ENCODE peak calls at places on chromosomes 6 and 20, in four cellular contexts. One of them, this sample, is unnamed.

GRCh38 chr6:77298298-77298697 is 165.0 kb downstream of the HTR1B start:
- DNase-seq in AG08395: no peak
- DNase-seq in activated CD4-positive, alpha-beta memory T cell treated with anti-CD3 and anti-CD28 coated beads, Interleukin-2, amount 10 ng/mL, durations not matched to agents 7 days and 5 days: no peak
- DNase-seq in SW 1271: no peak
- DNase-seq in this sample: no peak

GRCh38 chr20:33811763-33812672 is 870 bp downstream of the CHMP4B start:
- DNase-seq in SW 1271: peak
- DNase-seq in AG08395: peak
- DNase-seq in activated CD4-positive, alpha-beta memory T cell treated with anti-CD3 and anti-CD28 coated beads, Interleukin-2, amount 10 ng/mL, durations not matched to agents 7 days and 5 days: peak
- DNase-seq in this sample: peak

GRCh38 chr6:158854214-158855101 is 35.3 kb upstream of the EZR start:
- DNase-seq in AG08395: no peak
- DNase-seq in SW 1271: no peak
- DNase-seq in activated CD4-positive, alpha-beta memory T cell treated with anti-CD3 and anti-CD28 coated beads, Interleukin-2, amount 10 ng/mL, durations not matched to agents 7 days and 5 days: no peak
- DNase-seq in this sample: no peak

GRCh38 chr20:36473164-36473563 is 68.2 kb upstream of the MYL9 start:
- DNase-seq in AG08395: no peak
- DNase-seq in activated CD4-positive, alpha-beta memory T cell treated with anti-CD3 and anti-CD28 coated beads, Interleukin-2, amount 10 ng/mL, durations not matched to agents 7 days and 5 days: no peak
- DNase-seq in SW 1271: no peak
- DNase-seq in this sample: no peak

GRCh38 chr6:71349976-71350615 is 61.5 kb downstream of the OGFRL1 start:
- DNase-seq in AG08395: peak
- DNase-seq in activated CD4-positive, alpha-beta memory T cell treated with anti-CD3 and anti-CD28 coated beads, Interleukin-2, amount 10 ng/mL, durations not matched to agents 7 days and 5 days: no peak
- DNase-seq in SW 1271: no peak
- DNase-seq in this sample: no peak

GRCh38 chr20:61531553-61532345 is 279.7 kb downstream of the CDH4 start:
- DNase-seq in activated CD4-positive, alpha-beta memory T cell treated with anti-CD3 and anti-CD28 coated beads, Interleukin-2, amount 10 ng/mL, durations not matched to agents 7 days and 5 days: no peak
- DNase-seq in SW 1271: no peak
- DNase-seq in AG08395: no peak
- DNase-seq in this sample: no peak

GRCh38 chr6:154542747-154543146 is 32.3 kb upstream of the CNKSR3 start:
- DNase-seq in activated CD4-positive, alpha-beta memory T cell treated with anti-CD3 and anti-CD28 coated beads, Interleukin-2, amount 10 ng/mL, durations not matched to agents 7 days and 5 days: no peak
- DNase-seq in SW 1271: no peak
- DNase-seq in AG08395: no peak
- DNase-seq in this sample: no peak

GRCh38 chr6:139762587-139763031 is 388.2 kb upstream of the CITED2 start:
- DNase-seq in activated CD4-positive, alpha-beta memory T cell treated with anti-CD3 and anti-CD28 coated beads, Interleukin-2, amount 10 ng/mL, durations not matched to agents 7 days and 5 days: no peak
- DNase-seq in AG08395: no peak
- DNase-seq in SW 1271: no peak
- DNase-seq in this sample: no peak

GRCh38 chr6:144346719-144347446 is 61.7 kb downstream of the UTRN start:
- DNase-seq in AG08395: peak
- DNase-seq in activated CD4-positive, alpha-beta memory T cell treated with anti-CD3 and anti-CD28 coated beads, Interleukin-2, amount 10 ng/mL, durations not matched to agents 7 days and 5 days: no peak
- DNase-seq in SW 1271: peak
- DNase-seq in this sample: no peak

GRCh38 chr6:118410001-118410400 is 138.1 kb upstream of the PLN start:
- DNase-seq in activated CD4-positive, alpha-beta memory T cell treated with anti-CD3 and anti-CD28 coated beads, Interleukin-2, amount 10 ng/mL, durations not matched to agents 7 days and 5 days: no peak
- DNase-seq in SW 1271: no peak
- DNase-seq in AG08395: no peak
- DNase-seq in this sample: no peak

GRCh38 chr6:27479319-27480182 is 6.6 kb upstream of the ZNF184 start:
- DNase-seq in AG08395: peak
- DNase-seq in SW 1271: peak
- DNase-seq in activated CD4-positive, alpha-beta memory T cell treated with anti-CD3 and anti-CD28 coated beads, Interleukin-2, amount 10 ng/mL, durations not matched to agents 7 days and 5 days: peak
- DNase-seq in this sample: peak

GRCh38 chr6:45548657-45549515 is 171.2 kb upstream of the SUPT3H start:
- DNase-seq in activated CD4-positive, alpha-beta memory T cell treated with anti-CD3 and anti-CD28 coated beads, Interleukin-2, amount 10 ng/mL, durations not matched to agents 7 days and 5 days: no peak
- DNase-seq in SW 1271: no peak
- DNase-seq in AG08395: no peak
- DNase-seq in this sample: no peak

GRCh38 chr6:36445651-36446050 is 2.9 kb downstream of the KCTD20 start:
- DNase-seq in AG08395: no peak
- DNase-seq in SW 1271: no peak
- DNase-seq in activated CD4-positive, alpha-beta memory T cell treated with anti-CD3 and anti-CD28 coated beads, Interleukin-2, amount 10 ng/mL, durations not matched to agents 7 days and 5 days: no peak
- DNase-seq in this sample: no peak

GRCh38 chr6:159217595-159218275 is 48.5 kb downstream of the FNDC1 start:
- DNase-seq in SW 1271: no peak
- DNase-seq in AG08395: peak
- DNase-seq in activated CD4-positive, alpha-beta memory T cell treated with anti-CD3 and anti-CD28 coated beads, Interleukin-2, amount 10 ng/mL, durations not matched to agents 7 days and 5 days: no peak
- DNase-seq in this sample: no peak

GRCh38 chr6:117078624-117079023 is 186.7 kb upstream of the VGLL2 start:
- DNase-seq in activated CD4-positive, alpha-beta memory T cell treated with anti-CD3 and anti-CD28 coated beads, Interleukin-2, amount 10 ng/mL, durations not matched to agents 7 days and 5 days: no peak
- DNase-seq in SW 1271: no peak
- DNase-seq in AG08395: no peak
- DNase-seq in this sample: no peak

GRCh38 chr6:111566873-111567517 is 38.7 kb downstream of the TRAF3IP2 start:
- DNase-seq in activated CD4-positive, alpha-beta memory T cell treated with anti-CD3 and anti-CD28 coated beads, Interleukin-2, amount 10 ng/mL, durations not matched to agents 7 days and 5 days: peak
- DNase-seq in SW 1271: no peak
- DNase-seq in AG08395: no peak
- DNase-seq in this sample: no peak

GRCh38 chr6:44942201-44942600 is 385.9 kb upstream of the RUNX2 start:
- DNase-seq in activated CD4-positive, alpha-beta memory T cell treated with anti-CD3 and anti-CD28 coated beads, Interleukin-2, amount 10 ng/mL, durations not matched to agents 7 days and 5 days: no peak
- DNase-seq in AG08395: no peak
- DNase-seq in SW 1271: no peak
- DNase-seq in this sample: no peak

GRCh38 chr20:62501801-62502495 is 26.2 kb upstream of the GATA5 start:
- DNase-seq in AG08395: no peak
- DNase-seq in activated CD4-positive, alpha-beta memory T cell treated with anti-CD3 and anti-CD28 coated beads, Interleukin-2, amount 10 ng/mL, durations not matched to agents 7 days and 5 days: peak
- DNase-seq in SW 1271: no peak
- DNase-seq in this sample: no peak

GRCh38 chr6:5747379-5747778 is 259.3 kb downstream of the NRN1 start:
- DNase-seq in SW 1271: no peak
- DNase-seq in activated CD4-positive, alpha-beta memory T cell treated with anti-CD3 and anti-CD28 coated beads, Interleukin-2, amount 10 ng/mL, durations not matched to agents 7 days and 5 days: no peak
- DNase-seq in AG08395: no peak
- DNase-seq in this sample: no peak

GRCh38 chr20:58597021-58597940 is 53.8 kb upstream of the STX16 start:
- DNase-seq in AG08395: peak
- DNase-seq in activated CD4-positive, alpha-beta memory T cell treated with anti-CD3 and anti-CD28 coated beads, Interleukin-2, amount 10 ng/mL, durations not matched to agents 7 days and 5 days: no peak
- DNase-seq in SW 1271: no peak
- DNase-seq in this sample: no peak

GRCh38 chr20:45828589-45828988 is 1.5 kb upstream of the TNNC2 start:
- DNase-seq in SW 1271: no peak
- DNase-seq in AG08395: no peak
- DNase-seq in activated CD4-positive, alpha-beta memory T cell treated with anti-CD3 and anti-CD28 coated beads, Interleukin-2, amount 10 ng/mL, durations not matched to agents 7 days and 5 days: no peak
- DNase-seq in this sample: no peak